ENCODE peak calls at places on chromosomes 1 and 21, in eight cellular contexts. J is uterus, L is brain microvascular endothelial cell, D is BJ, O is right atrium auricular region, N is A549, K is stomach, V is body of pancreas. X is an unnamed sample.

GRCh38 chr1:4476394-4476793 is 178.0 kb upstream of the AJAP1 start:
- DNase-seq in J (no peak), L (no peak), D (no peak), O (no peak), N (no peak), K (no peak), V (no peak), X (no peak)

GRCh38 chr1:191629836-191630235 is 528.4 kb upstream of the RGS18 start:
- DNase-seq in J (no peak), L (no peak), D (no peak), O (no peak), N (no peak), K (no peak), V (no peak), X (no peak)

GRCh38 chr1:9672444-9672843 is 20.9 kb downstream of the PIK3CD start:
- DNase-seq in J (no peak), L (no peak), D (no peak), O (no peak), N (no peak), K (no peak), V (no peak), X (no peak)

GRCh38 chr1:150221552-150221951 is 14.4 kb downstream of the ANP32E start:
- DNase-seq in J (no peak), L (peak; percentile 29), D (no peak), O (no peak), N (peak; percentile 36), K (no peak), V (no peak), X (no peak)

GRCh38 chr1:228212415-228212965 is 4.6 kb downstream of the OBSCN start:
- DNase-seq in J (no peak), L (no peak), D (no peak), O (peak; percentile 55), N (no peak), K (no peak), V (no peak), X (no peak)

GRCh38 chr1:84724128-84724860 is 34.0 kb upstream of the SSX2IP start:
- DNase-seq in J (no peak), L (no peak), D (no peak), O (no peak), N (peak; percentile 6), K (no peak), V (peak; percentile 19), X (no peak)

GRCh38 chr1:180515857-180516388 is 13.5 kb upstream of the ACBD6 start:
- DNase-seq in J (peak; percentile 70), L (peak; percentile 76), D (peak; percentile 41), O (peak; percentile 80), N (peak; percentile 84), K (peak; percentile 63), V (peak; percentile 69), X (no peak)

GRCh38 chr1:1808206-1808605 is 29.9 kb upstream of the NADK start:
- DNase-seq in J (no peak), L (no peak), D (no peak), O (no peak), N (no peak), K (no peak), V (no peak), X (no peak)

GRCh38 chr21:39444406-39445145 is 1.0 kb downstream of the LCA5L start:
- DNase-seq in J (peak; percentile 23), L (peak; percentile 53), D (no peak), O (no peak), N (peak; percentile 8), K (no peak), V (peak; percentile 10), X (no peak)

GRCh38 chr1:65469889-65470340 is 49.4 kb downstream of the LEPR start:
- DNase-seq in J (no peak), L (peak; percentile 34), D (no peak), O (no peak), N (no peak), K (no peak), V (no peak), X (no peak)

GRCh38 chr1:179300112-179300511 is 6.5 kb downstream of the SOAT1 start:
- DNase-seq in J (no peak), L (no peak), D (no peak), O (no peak), N (no peak), K (no peak), V (no peak), X (no peak)

GRCh38 chr1:179296356-179296755 is 2.8 kb downstream of the SOAT1 start:
- DNase-seq in J (no peak), L (no peak), D (no peak), O (no peak), N (no peak), K (no peak), V (no peak), X (no peak)

GRCh38 chr1:179302076-179302475 is 8.5 kb downstream of the SOAT1 start:
- DNase-seq in J (no peak), L (no peak), D (no peak), O (no peak), N (no peak), K (no peak), V (no peak), X (no peak)

GRCh38 chr1:179296831-179297377 is 3.3 kb downstream of the SOAT1 start:
- DNase-seq in J (no peak), L (no peak), D (no peak), O (no peak), N (no peak), K (no peak), V (no peak), X (no peak)

DNA sequence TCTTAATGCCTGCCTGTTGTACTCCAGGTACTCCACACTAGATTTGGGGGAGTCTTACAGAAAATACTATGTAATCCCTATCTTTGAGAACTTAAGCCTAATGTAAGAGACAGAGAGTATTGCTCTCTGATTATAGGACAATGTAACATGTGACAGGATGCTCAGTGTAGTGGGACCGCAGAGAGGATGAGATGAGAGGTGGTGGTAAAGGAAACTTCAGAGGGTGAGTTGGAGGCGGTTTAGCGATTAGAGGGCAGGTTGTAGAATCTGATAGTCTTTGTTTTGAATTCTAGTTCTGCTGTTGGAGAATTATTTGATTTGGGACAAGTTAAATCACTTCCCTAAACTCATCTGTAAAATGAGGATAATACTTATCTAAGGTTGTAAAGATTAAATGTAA is 5.4 kb downstream of the SOAT1 start:
- DNase-seq in J (no peak), L (no peak), D (no peak), O (no peak), N (no peak), K (no peak), V (no peak), X (no peak)
- H3K4me3 ChIP-seq in J (no peak overlapping the region), L (no peak overlapping the region), D (no peak overlapping the region), O (no peak overlapping the region), N (no peak overlapping the region), K (no peak overlapping the region), V (no peak overlapping the region), X (no peak overlapping the region)

DNA sequence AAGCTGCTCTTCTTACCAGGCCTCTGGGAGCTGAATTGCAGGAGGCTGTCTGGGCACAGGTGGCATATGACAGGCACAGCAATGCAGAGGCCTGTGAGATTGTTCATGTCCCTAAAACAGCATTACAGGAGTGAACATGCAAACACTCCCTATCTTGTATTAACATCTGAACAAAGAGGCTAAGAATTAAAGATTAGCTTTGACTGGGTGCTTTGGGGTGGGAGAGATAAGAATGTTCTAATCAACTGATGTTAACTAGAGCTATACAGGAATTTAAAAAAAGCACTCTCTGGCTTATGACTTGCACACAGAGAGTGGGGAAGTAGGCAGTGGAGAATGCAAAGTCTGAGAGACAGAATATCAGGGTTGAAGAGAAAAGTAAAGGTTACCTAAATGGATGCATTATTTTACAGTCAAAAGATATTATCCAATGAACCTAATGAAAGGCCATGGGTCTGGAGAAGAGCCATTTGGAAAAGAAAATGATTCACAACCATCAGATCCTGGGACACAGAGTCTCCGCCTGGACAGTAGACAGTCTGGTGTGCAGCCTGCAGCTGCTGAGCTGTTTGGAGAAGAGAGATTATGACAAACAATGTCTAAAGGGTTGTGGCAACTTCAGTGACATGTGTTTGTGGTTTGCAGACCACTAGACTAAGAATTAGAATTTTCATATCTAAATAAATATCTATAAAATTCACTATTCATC is 20.2 kb downstream of the DPT start:
- DNase-seq in J (no peak), L (no peak), D (no peak), O (no peak), N (no peak), K (no peak), V (no peak), X (no peak)
- H3K4me3 ChIP-seq in J (no peak overlapping the region), L (no peak overlapping the region), D (no peak overlapping the region), O (peak overlapping the region; percentile 1), N (no peak overlapping the region), K (no peak overlapping the region), V (no peak overlapping the region), X (peak overlapping the region; percentile 47)

GRCh38 chr1:56710646-56711045 is 65.5 kb downstream of the PRKAA2 start:
- DNase-seq in J (no peak), L (peak; percentile 29), D (peak; percentile 43), O (no peak), N (no peak), K (no peak), V (no peak), X (no peak)
- H3K4me3 ChIP-seq in J (no peak overlapping the region), L (no peak overlapping the region), D (no peak overlapping the region), O (no peak overlapping the region), N (no peak overlapping the region), K (no peak overlapping the region), V (no peak overlapping the region), X (no peak overlapping the region)

GRCh38 chr1:151989131-151989868 is 4.4 kb downstream of the S100A10 start:
- DNase-seq in J (peak; percentile 51), L (peak; percentile 76), D (peak; percentile 55), O (peak; percentile 88), N (no peak), K (peak; percentile 59), V (peak; percentile 17), X (peak; percentile 90)

GRCh38 chr1:151990856-151991198 is 2.8 kb downstream of the S100A10 start:
- DNase-seq in J (peak; percentile 35), L (peak; percentile 77), D (no peak), O (no peak), N (no peak), K (peak; percentile 55), V (peak; percentile 55), X (no peak)

GRCh38 chr1:151988405-151988851 is 5.2 kb downstream of the S100A10 start:
- DNase-seq in J (no peak), L (peak; percentile 80), D (peak; percentile 56), O (no peak), N (peak; percentile 67), K (no peak), V (no peak), X (no peak)

GRCh38 chr1:151991663-151992344 is 1.9 kb downstream of the S100A10 start:
- DNase-seq in J (no peak), L (no peak), D (no peak), O (no peak), N (no peak), K (no peak), V (no peak), X (no peak)

DNA sequence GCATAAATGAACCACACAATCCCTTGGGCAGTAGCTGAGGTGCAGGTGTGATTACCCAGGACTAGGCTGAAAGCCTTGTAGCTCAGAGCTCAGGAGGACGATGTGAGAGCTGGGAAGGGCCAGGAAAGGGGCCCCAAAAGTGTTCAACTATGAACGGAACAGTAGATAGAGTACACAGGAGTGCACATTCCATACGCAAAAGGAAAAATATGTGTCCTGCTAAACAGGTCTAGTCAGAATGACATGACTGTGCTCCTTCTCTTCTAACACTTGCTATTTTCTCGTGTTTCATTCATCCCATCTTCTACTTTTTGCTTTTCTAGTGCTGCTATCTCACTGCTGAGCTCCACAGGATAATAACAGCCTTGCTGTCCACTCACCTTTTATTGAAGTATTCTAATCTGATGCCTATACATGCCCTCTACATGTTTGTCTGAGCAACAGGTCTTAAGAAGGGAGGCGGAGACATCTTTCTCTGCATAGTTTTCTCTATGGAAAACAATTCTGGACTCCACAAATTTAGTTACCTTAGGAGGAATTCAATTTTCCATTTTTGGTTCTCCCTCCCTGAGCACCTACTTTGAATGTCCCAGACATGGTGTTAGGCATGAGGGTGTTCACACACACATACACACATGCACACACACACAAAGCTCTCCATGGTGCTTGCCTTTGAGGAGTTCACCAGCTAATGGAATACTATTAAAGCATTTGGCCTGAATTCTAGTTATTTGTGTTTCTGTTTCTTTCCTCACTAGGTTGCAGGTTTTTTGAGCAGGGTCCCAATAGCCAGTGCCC is 3.4 kb downstream of the S100A10 start:
- DNase-seq in J (no peak), L (no peak), D (no peak), O (no peak), N (no peak), K (no peak), V (no peak), X (no peak)
- H3K4me3 ChIP-seq in J (no peak overlapping the region), L (no peak overlapping the region), D (no peak overlapping the region), O (peak overlapping the region; percentile 94), N (peak overlapping the region; percentile 87), K (no peak overlapping the region), V (no peak overlapping the region), X (peak overlapping the region; percentile 95)

X was measured in coronary artery.